ENCODE peak calls at places on chromosomes 16 and 17, in nine cellular contexts. O, X, D, V, N, K, Y, P and G are unnamed samples.

GRCh38 chr16:80894091-80894490 is 89.7 kb upstream of the CDYL2 start:
- DNase-seq in N (peak), V (no peak), P (no peak), Y (no peak), D (peak), X (no peak), O (no peak), K (no peak), G (no peak)

GRCh38 chr17:29565643-29566472 is 979 bp downstream of the ABHD15 start:
- DNase-seq in N (no peak), K (peak), X (peak), D (peak), Y (no peak), O (peak), P (no peak), V (peak), G (no peak)

GRCh38 chr17:4740584-4740983 is 856 bp upstream of the CXCL16 start:
- DNase-seq in K (no peak), P (no peak), O (no peak), D (peak), Y (no peak), N (no peak), V (no peak), X (no peak), G (no peak)

GRCh38 chr16:62018301-62019060 is 17.8 kb downstream of the CDH8 start:
- DNase-seq in X (no peak), K (no peak), D (no peak), V (no peak), O (no peak), P (no peak), Y (no peak), N (no peak), G (no peak)

GRCh38 chr17:40301315-40301714 is 7.7 kb upstream of the RARA start:
- DNase-seq in Y (no peak), V (no peak), D (no peak), K (no peak), O (no peak), P (no peak), N (no peak), X (peak), G (no peak)

GRCh38 chr16:29662729-29663019 is 373 bp upstream of the SPN start:
- DNase-seq in X (peak), P (no peak), Y (no peak), N (no peak), K (no peak), V (no peak), D (peak), O (no peak), G (no peak)

GRCh38 chr16:78340590-78340989 is 241.1 kb downstream of the WWOX start:
- DNase-seq in N (no peak), V (no peak), O (no peak), K (no peak), D (no peak), P (no peak), Y (no peak), X (no peak), G (no peak)

GRCh38 chr17:45740553-45741330 is 43.4 kb upstream of the CRHR1 start:
- DNase-seq in V (peak), O (peak), Y (no peak), X (no peak), K (no peak), D (peak), N (peak), P (peak), G (peak)

GRCh38 chr17:46121841-46122485 is 71.3 kb downstream of the KANSL1 start:
- DNase-seq in V (no peak), N (no peak), O (no peak), X (no peak), D (no peak), Y (no peak), K (no peak), P (no peak), G (no peak)

GRCh38 chr16:25109643-25110042 is 1.9 kb upstream of the LCMT1 start:
- DNase-seq in O (peak), N (peak), P (peak), D (peak), K (peak), Y (no peak), V (peak), X (no peak), G (peak)

GRCh38 chr16:83224642-83225041 is 583.1 kb upstream of the HSBP1 start:
- DNase-seq in K (no peak), D (no peak), O (no peak), V (no peak), X (no peak), P (no peak), Y (no peak), N (no peak), G (no peak)

DNA sequence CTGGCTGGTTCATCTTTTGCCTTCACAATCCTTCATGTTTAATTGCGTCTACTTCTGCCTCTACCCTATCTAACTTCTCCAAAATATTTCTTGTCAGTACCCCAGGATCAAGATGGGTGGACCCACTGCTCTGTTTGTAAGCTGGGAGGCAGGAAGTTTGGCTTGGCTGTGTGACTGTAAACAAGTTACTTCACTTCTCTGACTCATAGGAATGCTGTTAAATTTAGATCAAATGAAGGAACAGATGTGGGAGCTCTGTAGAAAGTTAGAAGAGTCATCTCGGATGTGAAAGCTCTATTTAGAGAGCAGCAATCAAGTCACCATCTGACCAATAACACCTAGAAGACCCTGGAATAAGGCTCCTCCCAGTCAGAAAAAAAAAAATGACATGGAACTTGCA is 55.2 kb upstream of the MRTFB start:
- DNase-seq in V (no peak), P (peak), Y (no peak), N (peak), O (no peak), K (peak), D (peak), X (no peak), G (peak)
- TF ChIP-seq CTCF in V (no peak), P (no peak), Y (no peak), N (no peak), O (no peak), K (no peak), D (no peak), X (no peak), G (no peak)

DNA sequence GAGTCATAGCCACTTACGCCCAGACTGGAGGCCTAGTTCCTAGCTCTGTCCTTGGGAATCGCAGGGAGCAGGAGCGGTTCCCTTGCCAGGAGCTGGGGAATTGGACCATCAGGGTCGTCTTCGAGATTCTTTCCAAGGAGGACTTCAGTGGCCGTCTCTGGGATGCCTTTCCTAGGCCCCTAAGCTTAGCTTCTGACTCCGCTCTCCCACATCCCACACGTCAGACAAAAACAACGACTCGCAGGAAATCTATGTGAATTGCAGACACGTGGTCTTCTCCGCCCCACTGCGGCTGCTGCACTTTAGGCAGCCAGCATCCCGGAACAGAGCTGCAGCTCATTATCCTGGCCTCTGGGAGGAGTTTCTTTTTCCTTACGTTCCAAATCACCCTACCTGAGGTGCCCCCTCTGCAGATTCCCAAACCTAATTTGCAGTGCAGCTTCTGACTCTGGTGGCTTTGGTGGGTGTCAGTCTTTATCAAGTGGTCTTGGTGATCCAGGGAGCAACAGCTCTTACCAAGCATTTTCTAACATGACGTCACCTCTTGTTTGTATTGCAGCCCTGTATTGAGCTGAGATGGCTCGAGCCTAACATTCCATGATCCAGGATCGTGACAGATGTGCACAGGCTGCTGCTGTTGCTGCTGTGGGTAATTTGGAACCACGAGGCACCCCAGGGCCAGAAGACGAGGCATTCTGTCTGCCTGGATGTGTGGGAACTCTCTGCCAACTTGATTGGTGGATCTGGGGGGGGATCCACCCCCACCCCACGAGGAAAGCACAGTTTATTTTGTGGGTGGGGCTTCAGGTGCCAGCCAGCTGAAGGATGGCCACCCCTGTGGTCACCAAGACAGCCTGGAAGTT is 1.1 kb downstream of the KATNB1 start:
- DNase-seq in Y (no peak), X (peak), V (no peak), N (peak), K (peak), O (peak), P (peak), D (peak), G (peak)
- H3K4me3 ChIP-seq in Y (peak), X (peak), V (peak), N (peak), K (peak), O (peak), P (peak), D (peak), G (peak)

GRCh38 chr16:57609541-57610401 is 18.7 kb upstream of the ADGRG1 start:
- DNase-seq in D (peak), Y (no peak), O (peak), P (no peak), K (peak), X (peak), N (peak), V (no peak), G (peak)
- TF ChIP-seq CTCF in D (peak), Y (no peak), O (no peak), P (no peak), K (no peak), X (no peak), N (peak), V (no peak), G (peak)

GRCh38 chr17:7018331-7018964 is 4.4 kb upstream of the BCL6B start:
- DNase-seq in P (peak), V (no peak), N (no peak), Y (no peak), K (peak), X (no peak), O (peak), D (peak), G (no peak)
- H3K4me3 ChIP-seq in P (peak), V (no peak), N (no peak), Y (peak), K (no peak), X (peak), O (peak), D (peak), G (peak)

DNA sequence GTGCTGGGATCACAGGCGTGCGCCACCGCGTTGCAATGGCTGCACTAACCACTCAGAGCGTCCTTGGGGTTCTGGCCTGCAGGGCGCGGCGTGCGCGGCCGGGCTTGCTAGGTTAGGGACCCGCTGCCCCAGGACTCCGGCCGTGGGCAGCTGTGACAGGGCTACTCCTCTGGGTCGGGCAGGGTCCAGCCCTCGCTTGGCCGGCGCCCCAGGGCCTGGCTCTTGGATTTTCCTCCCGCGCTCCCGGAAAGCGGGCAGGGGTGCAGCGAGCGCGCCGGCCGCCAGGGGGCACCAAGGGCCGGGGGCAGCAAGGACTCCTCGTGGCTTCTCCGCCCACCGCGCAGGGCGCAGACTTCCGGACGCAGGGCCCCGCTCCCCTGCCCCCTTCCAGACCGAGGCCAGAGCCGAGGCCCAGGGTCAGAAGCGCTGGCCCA is 489 bp downstream of the TLE7 start:
- DNase-seq in N (no peak), P (no peak), V (no peak), O (no peak), Y (no peak), D (peak), X (no peak), K (no peak), G (no peak)
- TF ChIP-seq CTCF in N (peak), P (peak), V (peak), O (no peak), Y (peak), D (peak), X (no peak), K (no peak), G (peak)

GRCh38 chr17:68182016-68182315 is 65.9 kb upstream of the AMZ2 start:
- DNase-seq in P (no peak), O (no peak), X (no peak), V (no peak), D (no peak), K (no peak), Y (no peak), N (no peak), G (no peak)

GRCh38 chr17:68182940-68183551 is 64.8 kb upstream of the AMZ2 start:
- DNase-seq in N (no peak), V (peak), O (no peak), P (no peak), K (no peak), Y (no peak), D (no peak), X (no peak), G (no peak)

GRCh38 chr17:68184141-68184571 is 63.7 kb upstream of the AMZ2 start:
- DNase-seq in Y (no peak), X (no peak), V (no peak), D (no peak), N (no peak), O (no peak), P (no peak), K (no peak), G (no peak)

GRCh38 chr17:68190495-68190894 is 57.3 kb upstream of the AMZ2 start:
- DNase-seq in O (no peak), D (no peak), P (no peak), Y (no peak), X (no peak), V (no peak), N (no peak), K (no peak), G (no peak)

GRCh38 chr17:68184816-68185436 is 62.9 kb upstream of the AMZ2 start:
- DNase-seq in X (no peak), P (no peak), V (no peak), Y (no peak), N (no peak), K (no peak), D (no peak), O (no peak), G (no peak)
- H3K4me3 ChIP-seq in X (no peak), P (no peak), V (peak), Y (no peak), N (no peak), K (no peak), D (no peak), O (no peak), G (no peak)

GRCh38 chr17:58501451-58501850 is 13.0 kb downstream of the MTMR4 start:
- DNase-seq in V (no peak), X (no peak), P (no peak), N (no peak), K (no peak), D (no peak), O (no peak), Y (no peak), G (no peak)

GRCh38 chr17:58507123-58507634 is 7.3 kb downstream of the MTMR4 start:
- DNase-seq in K (no peak), O (no peak), Y (no peak), X (no peak), D (peak), P (peak), N (peak), V (no peak), G (no peak)

GRCh38 chr17:58506354-58507080 is 7.9 kb downstream of the MTMR4 start:
- DNase-seq in P (no peak), O (no peak), V (no peak), D (peak), N (no peak), X (no peak), Y (no peak), K (no peak), G (no peak)

GRCh38 chr17:58503876-58504275 is 10.6 kb downstream of the MTMR4 start:
- DNase-seq in N (no peak), O (no peak), K (no peak), P (no peak), Y (no peak), X (no peak), D (no peak), V (no peak), G (no peak)

DNA sequence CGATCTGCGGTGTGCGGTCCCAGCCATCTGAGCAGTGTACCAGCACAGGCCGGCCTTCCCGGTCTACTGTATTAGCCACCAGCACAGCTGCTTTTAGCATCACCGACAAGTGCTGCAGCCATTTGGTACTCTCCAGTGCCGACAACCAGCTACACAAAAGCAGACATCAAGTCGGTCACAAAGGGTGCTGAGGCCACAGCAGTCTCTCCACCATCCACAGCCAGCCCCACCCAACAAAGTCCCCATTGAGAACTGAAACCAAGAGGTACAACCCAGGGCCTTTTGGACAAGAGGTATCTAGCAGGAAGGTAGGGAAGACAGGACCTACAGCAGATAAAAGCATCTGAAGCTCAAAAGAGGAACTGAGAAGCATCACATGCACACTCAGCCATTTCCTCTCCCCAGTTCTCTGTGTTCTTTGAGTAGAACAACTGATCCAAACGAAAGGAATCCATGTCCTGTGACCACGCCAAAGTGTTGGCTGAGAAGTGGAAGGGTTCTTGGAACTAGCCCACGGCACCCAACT is 9.5 kb downstream of the MTMR4 start:
- DNase-seq in X (no peak), P (no peak), K (no peak), D (no peak), N (no peak), V (no peak), Y (no peak), O (no peak), G (no peak)
- TF ChIP-seq CTCF in X (no peak), P (no peak), K (no peak), D (no peak), N (no peak), V (no peak), Y (no peak), O (no peak), G (no peak)

GRCh38 chr16:57628782-57629181 is 352 bp downstream of the ADGRG1 start:
- DNase-seq in O (no peak), P (no peak), D (no peak), X (no peak), V (no peak), N (no peak), K (no peak), Y (no peak), G (no peak)

GRCh38 chr16:57628008-57628781 is at the start of gene ADGRG1:
- DNase-seq in O (peak), X (peak), K (peak), N (peak), D (peak), V (peak), P (peak), Y (peak), G (peak)

GRCh38 chr16:57624806-57625500 is 3.5 kb upstream of the ADGRG1 start:
- DNase-seq in X (no peak), V (no peak), K (no peak), O (no peak), Y (no peak), N (peak), P (peak), D (no peak), G (peak)

GRCh38 chr16:57626420-57627170 is 1.8 kb upstream of the ADGRG1 start:
- DNase-seq in O (no peak), P (no peak), N (no peak), Y (no peak), D (peak), X (no peak), K (no peak), V (no peak), G (no peak)

GRCh38 chr16:57627184-57627871 is 1.1 kb upstream of the ADGRG1 start:
- DNase-seq in K (no peak), N (peak), O (no peak), D (peak), P (peak), Y (no peak), X (no peak), V (no peak), G (peak)
- H3K4me3 ChIP-seq in K (no peak), N (no peak), O (no peak), D (peak), P (no peak), Y (no peak), X (peak), V (no peak), G (no peak)

GRCh38 chr17:1716076-1716911 is 6.1 kb upstream of the TLCD2 start:
- DNase-seq in Y (peak), O (peak), N (peak), D (peak), X (peak), K (peak), P (peak), V (peak), G (peak)
- TF ChIP-seq CTCF in Y (no peak), O (no peak), N (peak), D (peak), X (no peak), K (no peak), P (peak), V (no peak), G (peak)